ENCODE peak calls at places on chromosome 21, in nine cellular contexts. O, C, P, K, M, J, Z, W and F are unnamed samples.

GRCh38 chr21:45266518-45267389 is 20.9 kb downstream of the POFUT2 start:
- DNase-seq in M (no peak), W (no peak), C (peak; percentile 16), O (no peak), K (no peak), P (peak; percentile 19), J (no peak), Z (no peak), F (no peak)

GRCh38 chr21:35348686-35349085 is 299.6 kb upstream of the RUNX1 start:
- DNase-seq in Z (no peak), K (no peak), M (no peak), W (no peak), O (no peak), P (no peak), J (no peak), C (no peak), F (no peak)

GRCh38 chr21:27251752-27252151 is 284.9 kb upstream of the ADAMTS5 start:
- DNase-seq in C (no peak), K (no peak), M (no peak), P (no peak), W (no peak), O (no peak), Z (no peak), J (no peak), F (no peak)

GRCh38 chr21:35203093-35204021 is 154.3 kb upstream of the RUNX1 start:
- DNase-seq in K (no peak), J (no peak), M (no peak), O (no peak), P (no peak), C (no peak), W (no peak), Z (no peak), F (no peak)

GRCh38 chr21:45432575-45433255 is 27.8 kb downstream of the COL18A1 start:
- DNase-seq in J (no peak), W (no peak), C (no peak), O (no peak), K (no peak), Z (no peak), P (no peak), M (no peak), F (no peak)

GRCh38 chr21:41953249-41953830 is 478 bp downstream of the C2CD2 start:
- DNase-seq in P (no peak), M (no peak), O (no peak), W (no peak), C (no peak), K (no peak), J (peak; percentile 33), Z (no peak), F (no peak)

GRCh38 chr21:42172596-42173483 is 46.1 kb upstream of the ABCG1 start:
- DNase-seq in J (no peak), Z (no peak), C (no peak), W (no peak), P (no peak), O (no peak), M (no peak), K (no peak), F (no peak)

GRCh38 chr21:38875694-38876492 is 70.2 kb downstream of the ETS2 start:
- DNase-seq in C (no peak), W (no peak), Z (no peak), P (no peak), O (peak; percentile 62), J (no peak), K (no peak), M (no peak), F (no peak)

GRCh38 chr21:32807717-32808380 is 36.3 kb upstream of the PAXBP1 start:
- DNase-seq in M (no peak), P (no peak), W (no peak), C (no peak), O (no peak), J (no peak), K (no peak), Z (no peak), F (no peak)

GRCh38 chr21:45551316-45551715 is 9.1 kb upstream of the SLC19A1 start:
- DNase-seq in K (no peak), C (no peak), P (peak; percentile 49), O (no peak), M (no peak), W (peak; percentile 47), Z (no peak), J (no peak), F (peak; percentile 20)

GRCh38 chr21:41846033-41846317 is 33.2 kb downstream of the PRDM15 start:
- DNase-seq in C (no peak), P (no peak), K (no peak), W (no peak), Z (no peak), O (no peak), J (no peak), M (no peak), F (no peak)

GRCh38 chr21:35528109-35529042 is 479.3 kb upstream of the RUNX1 start:
- DNase-seq in J (no peak), W (peak; percentile 55), P (no peak), C (no peak), Z (peak; percentile 47), K (no peak), O (peak; percentile 79), M (no peak), F (peak; percentile 26)

GRCh38 chr21:14259669-14260458 is 43.9 kb downstream of the RBM11 start:
- DNase-seq in C (no peak), J (no peak), W (no peak), P (peak; percentile 13), Z (no peak), K (no peak), M (no peak), O (peak; percentile 59), F (no peak)

GRCh38 chr21:45277101-45278045 is 10.3 kb downstream of the POFUT2 start:
- DNase-seq in P (no peak), W (peak; percentile 41), Z (no peak), K (no peak), J (no peak), C (no peak), M (peak; percentile 6), O (no peak), F (no peak)

GRCh38 chr21:26226724-26227123 is 56.2 kb upstream of the APP start:
- DNase-seq in W (no peak), M (no peak), Z (no peak), O (no peak), P (no peak), J (no peak), C (no peak), K (no peak), F (no peak)

GRCh38 chr21:28333455-28334108 is 659.1 kb downstream of the LTN1 start:
- DNase-seq in C (no peak), Z (no peak), W (no peak), K (no peak), J (no peak), M (no peak), O (no peak), P (peak; percentile 27), F (no peak)

GRCh38 chr21:41876928-41877652 is 2.1 kb downstream of the PRDM15 start:
- DNase-seq in Z (no peak), O (no peak), P (no peak), C (no peak), W (no peak), K (no peak), M (no peak), J (no peak), F (no peak)

GRCh38 chr21:34825101-34825500 is 156.3 kb downstream of the CLIC6 start:
- DNase-seq in M (no peak), O (no peak), C (no peak), P (no peak), J (no peak), Z (no peak), W (no peak), K (no peak), F (no peak)

GRCh38 chr21:16145052-16145451 is 415.3 kb downstream of the USP25 start:
- DNase-seq in M (no peak), K (no peak), O (no peak), W (no peak), Z (no peak), P (no peak), C (no peak), J (no peak), F (no peak)

GRCh38 chr21:39461419-39461818 is 9.6 kb downstream of the SH3BGR start:
- DNase-seq in K (no peak), C (no peak), P (no peak), J (no peak), O (no peak), W (no peak), M (no peak), Z (peak; percentile 40), F (no peak)